ENCODE peak calls at places on chromosomes 7 and 10, in four cellular contexts. E, H, K and R are unnamed samples.
A peak's percentile ranks its signal among the peaks of the same experiment; 100 is the strongest.

GRCh38 chr10:80187465-80188409 is 17.6 kb downstream of the ANXA11 start:
- DNase-seq in E (peak; percentile 13), H (peak; percentile 57), K (no peak), R (peak; percentile 56)

GRCh38 chr10:131872837-131873375 is 27.9 kb upstream of the PPP2R2D start:
- DNase-seq in E (no peak), H (no peak), K (no peak), R (no peak)

GRCh38 chr10:62584726-62585125 is 210.6 kb downstream of the ZNF365 start:
- DNase-seq in E (no peak), H (no peak), K (no peak), R (no peak)

GRCh38 chr7:148963583-148964509 is 64.5 kb downstream of the PDIA4 start:
- DNase-seq in E (peak; percentile 36), H (no peak), K (peak; percentile 63), R (no peak)

GRCh38 chr7:40205992-40206391 is 71.2 kb downstream of the SUGCT start:
- DNase-seq in E (no peak), H (no peak), K (no peak), R (no peak)

GRCh38 chr7:80187279-80187678 is 52.6 kb downstream of the GNAI1 start:
- DNase-seq in E (no peak), H (no peak), K (no peak), R (no peak)

GRCh38 chr7:76246804-76247389 is 45.2 kb downstream of the SRRM3 start:
- DNase-seq in E (peak; percentile 34), H (no peak), K (no peak), R (no peak)

GRCh38 chr7:55572378-55573233 is at the start of gene VOPP1:
- DNase-seq in E (peak; percentile 35), H (peak; percentile 94), K (peak; percentile 58), R (no peak)

GRCh38 chr10:97571622-97572021 is 957 bp upstream of the ANKRD2 start:
- DNase-seq in E (no peak), H (no peak), K (no peak), R (no peak)

GRCh38 chr7:21193895-21194294 is 234.0 kb upstream of the SP4 start:
- DNase-seq in E (no peak), H (no peak), K (no peak), R (no peak)

GRCh38 chr10:55410415-55410885 is 609.4 kb upstream of the PCDH15 start:
- DNase-seq in E (no peak), H (no peak), K (no peak), R (no peak)

GRCh38 chr10:31147220-31147608 is 115.5 kb upstream of the ZNF438 start:
- DNase-seq in E (no peak), H (no peak), K (peak; percentile 45), R (no peak)

GRCh38 chr10:132665946-132666732 is 119.8 kb downstream of the NKX6-2 start:
- DNase-seq in E (no peak), H (no peak), K (peak; percentile 71), R (no peak)

GRCh38 chr7:121633186-121633585 is 237.1 kb upstream of the FAM3C start:
- DNase-seq in E (no peak), H (no peak), K (no peak), R (no peak)

GRCh38 chr10:43753397-43754061 is 104.8 kb upstream of the ZNF32 start:
- DNase-seq in E (no peak), H (no peak), K (no peak), R (no peak)

GRCh38 chr7:116540743-116541142 is 15.9 kb downstream of the CAV1 start:
- DNase-seq in E (peak; percentile 6), H (no peak), K (no peak), R (no peak)

GRCh38 chr10:79133386-79133785 is 64.6 kb downstream of the ZMIZ1 start:
- DNase-seq in E (no peak), H (no peak), K (no peak), R (no peak)

GRCh38 chr10:13100349-13101294 is 659 bp downstream of the OPTN start:
- DNase-seq in E (peak; percentile 15), H (peak; percentile 27), K (peak; percentile 41), R (no peak)

GRCh38 chr7:24733414-24734060 is 23.7 kb downstream of the GSDME start:
- DNase-seq in E (no peak), H (no peak), K (no peak), R (no peak)

GRCh38 chr7:3455826-3456444 is 154.9 kb downstream of the SDK1 start:
- DNase-seq in E (no peak), H (no peak), K (no peak), R (no peak)

GRCh38 chr7:83936056-83936703 is 258.4 kb downstream of the SEMA3A start:
- DNase-seq in E (peak; percentile 48), H (peak; percentile 31), K (peak; percentile 81), R (no peak)

GRCh38 chr10:129784286-129784685 is 179.8 kb downstream of the EBF3 start:
- DNase-seq in E (no peak), H (peak; percentile 11), K (no peak), R (no peak)

GRCh38 chr7:28360739-28361138 is 51.6 kb upstream of the CREB5 start:
- DNase-seq in E (no peak), H (no peak), K (no peak), R (no peak)

GRCh38 chr7:14911077-14911476 is 8.5 kb upstream of the DGKB start:
- DNase-seq in E (no peak), H (no peak), K (no peak), R (no peak)

GRCh38 chr7:104960741-104961479 is 53.1 kb upstream of the KMT2E start:
- DNase-seq in E (no peak), H (no peak), K (no peak), R (peak; percentile 66)

GRCh38 chr7:126529833-126530232 is 722.9 kb downstream of the GRM8 start:
- DNase-seq in E (no peak), H (no peak), K (no peak), R (no peak)

GRCh38 chr7:105345003-105345402 is 43.7 kb downstream of the SRPK2 start:
- DNase-seq in E (no peak), H (no peak), K (no peak), R (no peak)

GRCh38 chr10:79904671-79905321 is 44.1 kb downstream of the SFTPD start:
- DNase-seq in E (no peak), H (peak; percentile 17), K (peak; percentile 18), R (no peak)

GRCh38 chr7:29480456-29480855 is 83.2 kb upstream of the PRR15 start:
- DNase-seq in E (no peak), H (no peak), K (no peak), R (no peak)

GRCh38 chr7:140650367-140650766 is 9.8 kb upstream of the DENND2A start:
- DNase-seq in E (no peak), H (no peak), K (no peak), R (no peak)

GRCh38 chr10:63722537-63722936 is 201.3 kb downstream of the REEP3 start:
- DNase-seq in E (no peak), H (no peak), K (no peak), R (no peak)
- TF ChIP-seq POLR2AphosphoS2 in E (no peak), H (no peak), K (no peak), R (no peak)

GRCh38 chr10:33247221-33247907 is 87.1 kb downstream of the NRP1 start:
- DNase-seq in E (no peak), H (no peak), K (no peak), R (no peak)
- TF ChIP-seq POLR2AphosphoS2 in E (no peak), H (no peak), K (no peak), R (no peak)

GRCh38 chr10:6203331-6204062 is 765 bp downstream of the PFKFB3 start:
- DNase-seq in E (no peak), H (peak; percentile 90), K (peak; percentile 80), R (no peak)

GRCh38 chr10:6202684-6203330 is at the start of gene PFKFB3:
- DNase-seq in E (peak; percentile 81), H (peak; percentile 95), K (peak; percentile 97), R (peak; percentile 59)

GRCh38 chr10:6202098-6202683 is 541 bp upstream of the PFKFB3 start:
- DNase-seq in E (no peak), H (peak; percentile 26), K (no peak), R (no peak)

GRCh38 chr10:6204341-6205191 is 1.8 kb downstream of the PFKFB3 start:
- DNase-seq in E (no peak), H (no peak), K (peak; percentile 62), R (no peak)

DNA sequence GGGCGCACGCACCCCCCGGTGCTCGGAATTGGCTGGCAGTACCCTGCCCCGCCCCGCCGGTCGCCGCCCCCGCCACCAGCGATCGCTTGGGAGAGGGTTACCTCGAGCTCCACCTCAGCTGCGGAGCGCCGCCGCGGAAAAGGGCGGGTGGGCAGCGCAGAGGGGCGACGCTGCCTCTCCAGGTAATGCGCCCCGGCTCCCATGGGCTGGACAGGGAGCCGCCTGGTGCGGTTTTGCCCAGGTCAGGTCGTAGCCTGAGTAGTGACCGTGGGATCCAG is 1.3 kb downstream of the PFKFB3 start:
- DNase-seq in E (no peak), H (no peak), K (no peak), R (no peak)
- TF ChIP-seq POLR2AphosphoS2 in E (no peak), H (no peak), K (no peak), R (no peak)

DNA sequence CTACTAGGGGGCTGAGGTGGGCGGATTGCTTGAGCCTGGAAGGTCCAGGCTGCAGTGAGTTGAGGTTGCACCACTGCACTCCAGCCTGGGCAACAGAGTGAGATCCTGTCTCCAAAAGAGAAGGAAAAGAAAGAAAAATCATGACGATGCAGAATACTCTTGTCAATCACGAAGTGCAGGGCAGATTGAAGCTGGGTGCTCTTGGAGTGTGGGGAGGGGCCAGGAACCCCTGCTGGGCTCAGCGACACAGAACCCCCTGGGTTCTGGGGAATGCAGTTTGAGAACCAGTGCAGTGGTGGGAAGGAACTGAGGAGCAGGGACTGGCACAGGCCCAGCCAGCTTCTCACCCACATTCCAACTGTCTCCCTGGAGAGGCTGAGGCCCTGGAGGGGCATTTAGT is 10.8 kb upstream of the INTS1 start:
- DNase-seq in E (no peak), H (no peak), K (peak; percentile 70), R (no peak)
- TF ChIP-seq POLR2AphosphoS2 in E (no peak), H (no peak), K (no peak), R (no peak)

DNA sequence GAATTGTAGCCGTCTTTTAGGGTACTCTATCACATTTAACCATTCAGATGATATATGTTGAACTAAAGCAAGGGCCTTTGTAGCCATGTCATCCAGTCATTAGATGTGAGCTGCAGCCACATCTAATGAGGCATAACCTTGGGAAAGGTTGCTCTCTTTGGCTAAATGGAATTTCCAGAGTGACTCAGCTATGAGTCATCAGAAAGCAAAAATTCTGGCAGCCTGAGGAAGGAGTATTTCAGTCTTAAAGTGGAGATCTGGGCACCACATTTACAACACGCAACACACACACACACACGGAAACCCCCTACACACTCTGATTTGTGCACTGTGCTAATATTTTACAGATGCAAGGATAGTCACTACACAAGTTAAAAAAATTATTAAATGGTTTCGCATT is 176.9 kb upstream of the ZWINT start:
- DNase-seq in E (peak; percentile 1), H (no peak), K (peak; percentile 44), R (no peak)
- TF ChIP-seq POLR2AphosphoS2 in E (no peak), H (no peak), K (no peak), R (no peak)

GRCh38 chr7:46100521-46100920 is 179.4 kb upstream of the IGFBP3 start:
- DNase-seq in E (no peak), H (no peak), K (no peak), R (no peak)
- TF ChIP-seq POLR2AphosphoS2 in E (no peak), H (no peak), K (no peak), R (no peak)

GRCh38 chr7:1112109-1112508 is 24.2 kb downstream of the GPER1 start:
- DNase-seq in E (no peak), H (no peak), K (no peak), R (no peak)

GRCh38 chr7:1114088-1114487 is 26.2 kb downstream of the GPER1 start:
- DNase-seq in E (no peak), H (no peak), K (no peak), R (no peak)

GRCh38 chr7:1113548-1113885 is 25.6 kb downstream of the GPER1 start:
- DNase-seq in E (no peak), H (no peak), K (no peak), R (no peak)

GRCh38 chr7:1114505-1114904 is 26.6 kb downstream of the GPER1 start:
- DNase-seq in E (no peak), H (no peak), K (no peak), R (no peak)

GRCh38 chr7:1112625-1113547 is 25.0 kb downstream of the GPER1 start:
- DNase-seq in E (no peak), H (no peak), K (no peak), R (no peak)
- TF ChIP-seq POLR2AphosphoS2 in E (no peak), H (no peak), K (no peak), R (no peak)